ENCODE peak calls at places on chromosomes 6 and 20, in six cellular contexts. T is transverse colon, V is stomach, P is A673, H is RWPE1, Y is tibial nerve. F is an unnamed sample.

GRCh38 chr6:30912746-30913520 is 1.1 kb upstream of the VARS2 start:
- DNase-seq in T (no peak), V (no peak), P (no peak), H (no peak), Y (no peak), F (no peak)

GRCh38 chr20:7608246-7608645 is 332.0 kb downstream of the HAO1 start:
- DNase-seq in T (no peak), V (no peak), P (peak), H (no peak), Y (no peak), F (no peak)

GRCh38 chr6:73123632-73124329 is 101.5 kb downstream of the KHDC1L start:
- DNase-seq in T (no peak), V (no peak), P (no peak), H (no peak), Y (no peak), F (no peak)

GRCh38 chr6:7446644-7447325 is 57.2 kb downstream of the RIOK1 start:
- DNase-seq in T (no peak), V (no peak), P (no peak), H (peak), Y (no peak), F (no peak)

GRCh38 chr20:59006167-59006863 is 739 bp downstream of the CTSZ start:
- DNase-seq in T (peak), V (no peak), P (no peak), H (peak), Y (no peak), F (no peak)

GRCh38 chr20:64107736-64108457 is 532 bp upstream of the NPBWR2 start:
- DNase-seq in T (peak), V (no peak), P (no peak), H (no peak), Y (no peak), F (no peak)

GRCh38 chr6:69098910-69099309 is 463.8 kb downstream of the ADGRB3 start:
- DNase-seq in T (no peak), V (no peak), P (peak), H (no peak), Y (no peak), F (no peak)

GRCh38 chr6:32835167-32835893 is 3.2 kb downstream of the TAP2 start:
- DNase-seq in T (no peak), V (no peak), P (no peak), H (no peak), Y (no peak), F (no peak)

GRCh38 chr6:112331306-112331705 is 15.8 kb upstream of the RFPL4B start:
- DNase-seq in T (no peak), V (no peak), P (peak), H (peak), Y (no peak), F (no peak)

GRCh38 chr6:69881322-69882151 is 15.2 kb downstream of the COL19A1 start:
- DNase-seq in T (no peak), V (no peak), P (no peak), H (no peak), Y (no peak), F (no peak)

GRCh38 chr20:56630506-56631317 is 1.6 kb downstream of the TFAP2C start:
- DNase-seq in T (no peak), V (no peak), P (no peak), H (peak), Y (no peak), F (peak)

GRCh38 chr20:34720266-34720665 is 16.1 kb downstream of the TP53INP2 start:
- DNase-seq in T (no peak), V (no peak), P (no peak), H (no peak), Y (no peak), F (no peak)

GRCh38 chr6:146106532-146106931 is 77.7 kb downstream of the GRM1 start:
- DNase-seq in T (no peak), V (no peak), P (no peak), H (no peak), Y (no peak), F (no peak)

GRCh38 chr6:146111864-146112263 is 83.0 kb downstream of the GRM1 start:
- DNase-seq in T (no peak), V (no peak), P (no peak), H (no peak), Y (no peak), F (no peak)

GRCh38 chr6:146113055-146113623 is 84.3 kb downstream of the GRM1 start:
- DNase-seq in T (no peak), V (no peak), P (no peak), H (no peak), Y (no peak), F (no peak)

GRCh38 chr6:146110990-146111389 is 82.1 kb downstream of the GRM1 start:
- DNase-seq in T (no peak), V (no peak), P (no peak), H (no peak), Y (no peak), F (no peak)
- TF ChIP-seq CTCF in T (no peak), V (no peak), P (no peak), H (no peak), Y (no peak), F (no peak)

DNA sequence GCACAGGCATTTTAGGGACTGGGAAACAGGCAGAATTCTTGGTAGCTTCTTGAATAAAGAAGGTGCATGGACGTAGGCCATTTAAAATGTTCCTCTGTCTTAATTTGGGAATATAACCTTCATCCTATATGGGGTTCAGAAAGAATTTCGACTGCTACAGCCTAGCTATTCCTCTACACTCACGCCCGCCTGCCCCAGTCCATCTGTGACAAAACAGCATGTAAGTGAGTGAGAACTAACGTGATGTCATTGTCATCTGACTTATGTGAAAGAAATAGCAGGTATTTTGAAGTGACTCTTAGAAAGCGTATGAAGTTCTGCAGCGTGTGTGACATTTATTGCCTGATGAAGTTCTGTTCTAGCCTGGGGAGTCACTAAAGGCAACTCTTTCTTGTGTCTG is 52.2 kb upstream of the SLC22A1 start:
- DNase-seq in T (no peak), V (no peak), P (no peak), H (no peak), Y (no peak), F (no peak)
- TF ChIP-seq CTCF in T (no peak), V (no peak), P (no peak), H (no peak), Y (no peak), F (no peak)

GRCh38 chr6:44003345-44004061 is 123.7 kb downstream of the MRPL14 start:
- DNase-seq in T (no peak), V (no peak), P (peak), H (no peak), Y (no peak), F (no peak)

GRCh38 chr6:44004136-44004535 is 123.1 kb downstream of the MRPL14 start:
- DNase-seq in T (no peak), V (no peak), P (peak), H (no peak), Y (no peak), F (no peak)

GRCh38 chr6:44002071-44002590 is 125.1 kb downstream of the MRPL14 start:
- DNase-seq in T (no peak), V (no peak), P (peak), H (no peak), Y (no peak), F (no peak)

GRCh38 chr6:44001318-44001868 is 125.9 kb downstream of the MRPL14 start:
- DNase-seq in T (no peak), V (no peak), P (peak), H (no peak), Y (no peak), F (no peak)

GRCh38 chr6:44002591-44003344 is 124.5 kb downstream of the MRPL14 start:
- DNase-seq in T (peak), V (peak), P (peak), H (peak), Y (no peak), F (no peak)
- TF ChIP-seq CTCF in T (no peak), V (no peak), P (no peak), H (no peak), Y (no peak), F (peak)

GRCh38 chr6:57172136-57173055 is at the start of gene BAG2:
- DNase-seq in T (peak), V (peak), P (peak), H (peak), Y (peak), F (peak)
- TF ChIP-seq CTCF in T (peak), V (peak), P (no peak), H (no peak), Y (peak), F (peak)